ENCODE peak calls at places on chromosomes 4 and X, in eight cellular contexts. D, X, K, A, F, B, V and Y are unnamed samples.

GRCh38 chr4:40375090-40375489 is 40.0 kb downstream of the CHRNA9 start:
- ATAC-seq in X (no peak), A (no peak), B (no peak), D (no peak), K (no peak), F (no peak), V (no peak), Y (no peak)

GRCh38 chrX:29662101-29662500 is 553.3 kb upstream of the MAGEB2 start:
- ATAC-seq in X (no peak), B (no peak), V (no peak), A (no peak), D (no peak), F (no peak), K (no peak), Y (peak; percentile 69)

GRCh38 chr4:81481151-81481550 is 9.4 kb upstream of the RASGEF1B start:
- ATAC-seq in F (no peak), D (no peak), K (no peak), X (no peak), A (no peak), B (no peak), V (no peak), Y (no peak)

GRCh38 chr4:3440979-3441500 is 728 bp upstream of the HGFAC start:
- ATAC-seq in F (no peak), D (no peak), K (no peak), V (no peak), A (no peak), B (no peak), X (no peak), Y (no peak)

GRCh38 chrX:36844857-36845256 is 163.3 kb upstream of the FAM47C start:
- ATAC-seq in D (no peak), X (no peak), A (no peak), V (no peak), B (no peak), F (no peak), K (no peak), Y (no peak)

GRCh38 chrX:51641421-51642021 is 22.8 kb upstream of the CENPVL3 start:
- ATAC-seq in F (no peak), D (no peak), X (no peak), B (peak; percentile 33), V (no peak), A (no peak), K (no peak), Y (peak; percentile 98)

GRCh38 chrX:10457092-10457491 is 163.3 kb downstream of the MID1 start:
- ATAC-seq in D (no peak), F (no peak), B (no peak), A (no peak), X (no peak), K (no peak), V (no peak), Y (no peak)

GRCh38 chrX:119682019-119682989 is 10.7 kb downstream of the SEPTIN6 start:
- ATAC-seq in X (no peak), K (peak; percentile 28), V (no peak), F (no peak), B (peak; percentile 35), D (peak; percentile 31), A (no peak), Y (no peak)

GRCh38 chrX:135416546-135416945 is 5.2 kb upstream of the SMIM10L2A start:
- ATAC-seq in X (no peak), V (no peak), B (no peak), D (no peak), A (no peak), K (no peak), F (no peak), Y (no peak)

GRCh38 chrX:49644991-49645637 is 46.3 kb downstream of the GAGE1 start:
- ATAC-seq in D (no peak), F (peak; percentile 53), A (no peak), V (no peak), B (no peak), K (no peak), X (no peak), Y (no peak)

GRCh38 chr4:152771736-152772533 is 7.6 kb downstream of the TIGD4 start:
- ATAC-seq in B (peak; percentile 61), V (no peak), D (peak; percentile 82), A (no peak), F (no peak), K (no peak), X (no peak), Y (no peak)

GRCh38 chr4:104901438-104901837 is 245.2 kb upstream of the TET2 start:
- ATAC-seq in B (no peak), K (no peak), D (no peak), A (no peak), V (no peak), X (no peak), F (no peak), Y (peak; percentile 85)

GRCh38 chrX:139204903-139205667 is 325.5 kb upstream of the F9 start:
- ATAC-seq in X (peak; percentile 78), B (peak; percentile 53), K (no peak), F (peak; percentile 53), V (no peak), D (peak; percentile 27), A (no peak), Y (peak; percentile 60)

GRCh38 chr4:54372951-54373350 is 143.9 kb downstream of the PDGFRA start:
- ATAC-seq in K (no peak), B (no peak), D (no peak), A (no peak), X (no peak), V (no peak), F (no peak), Y (no peak)

GRCh38 chr4:142347241-142347640 is 498.9 kb downstream of the INPP4B start:
- ATAC-seq in V (no peak), X (no peak), A (no peak), B (peak; percentile 64), K (no peak), D (no peak), F (no peak), Y (no peak)

GRCh38 chrX:154384284-154384892 is 5.3 kb downstream of the EMD start:
- ATAC-seq in F (no peak), D (no peak), K (no peak), B (no peak), X (no peak), A (no peak), V (no peak), Y (no peak)

GRCh38 chr4:22987861-22988260 is 295.1 kb downstream of the GBA3 start:
- ATAC-seq in F (no peak), D (no peak), A (no peak), V (no peak), X (no peak), B (no peak), K (no peak), Y (no peak)

GRCh38 chr4:76585897-76586360 is 150.9 kb downstream of the SHROOM3 start:
- ATAC-seq in D (peak; percentile 47), K (peak; percentile 74), B (peak; percentile 55), A (peak; percentile 86), V (peak; percentile 78), F (peak; percentile 89), X (no peak), Y (no peak)

GRCh38 chr4:160276785-160277325 is 1174.0 kb downstream of the RAPGEF2 start:
- ATAC-seq in V (no peak), B (no peak), F (no peak), K (no peak), X (no peak), D (no peak), A (no peak), Y (no peak)

GRCh38 chr4:102778720-102779119 is 18.0 kb upstream of the MANBA start:
- ATAC-seq in A (peak; percentile 67), X (no peak), D (no peak), F (peak; percentile 51), B (no peak), V (no peak), K (no peak), Y (no peak)

GRCh38 chrX:14829643-14830042 is 43.2 kb downstream of the FANCB start:
- ATAC-seq in X (no peak), K (no peak), B (no peak), F (peak; percentile 68), D (no peak), A (no peak), V (no peak), Y (no peak)

GRCh38 chr4:154658680-154659402 is 46.4 kb upstream of the FGG start:
- ATAC-seq in A (no peak), X (no peak), B (no peak), K (no peak), F (no peak), D (no peak), V (no peak), Y (peak; percentile 70)

GRCh38 chr4:106238819-106239420 is 77.1 kb downstream of the TBCK start:
- ATAC-seq in D (peak; percentile 72), F (no peak), X (peak; percentile 53), V (no peak), K (no peak), A (no peak), B (peak; percentile 42), Y (peak; percentile 81)

GRCh38 chrX:20432048-20432447 is 165.3 kb upstream of the RPS6KA3 start:
- ATAC-seq in X (no peak), F (no peak), A (no peak), K (no peak), D (no peak), B (no peak), V (no peak), Y (peak; percentile 68)

GRCh38 chr4:145049241-145049640 is 48.8 kb downstream of the ANAPC10 start:
- ATAC-seq in K (no peak), V (no peak), A (no peak), X (no peak), B (no peak), D (no peak), F (no peak), Y (no peak)

GRCh38 chr4:99886146-99886545 is 8.1 kb downstream of the LAMTOR3 start:
- ATAC-seq in V (no peak), A (no peak), K (no peak), D (no peak), X (no peak), F (no peak), B (no peak), Y (no peak)

GRCh38 chrX:15946783-15947550 is 92.4 kb upstream of the AP1S2 start:
- ATAC-seq in X (no peak), B (peak; percentile 39), V (no peak), K (no peak), D (no peak), F (no peak), A (no peak), Y (peak; percentile 86)

GRCh38 chrX:56975611-56976010 is 19.7 kb downstream of the SPIN3 start:
- ATAC-seq in A (no peak), X (no peak), F (no peak), V (no peak), D (no peak), K (no peak), B (no peak), Y (peak; percentile 62)

GRCh38 chr4:87029356-87029755 is 94.5 kb downstream of the AFF1 start:
- ATAC-seq in K (no peak), B (no peak), V (peak; percentile 75), D (no peak), A (peak; percentile 82), X (peak; percentile 85), F (no peak), Y (no peak)

GRCh38 chrX:19725545-19726102 is 161.8 kb downstream of the SH3KBP1 start:
- ATAC-seq in B (peak; percentile 82), A (no peak), V (no peak), F (peak; percentile 85), K (peak; percentile 73), D (peak; percentile 78), X (no peak), Y (no peak)

GRCh38 chr4:160523236-160523635 is 1420.4 kb downstream of the RAPGEF2 start:
- ATAC-seq in V (no peak), B (no peak), D (no peak), X (no peak), F (no peak), K (no peak), A (no peak), Y (no peak)

GRCh38 chr4:17704020-17704657 is 77.3 kb downstream of the FAM184B start:
- ATAC-seq in F (no peak), K (no peak), X (no peak), B (no peak), A (no peak), D (no peak), V (no peak), Y (no peak)

GRCh38 chr4:143186634-143187033 is 1.9 kb downstream of the USP38 start:
- ATAC-seq in V (no peak), D (no peak), F (no peak), K (no peak), X (no peak), A (no peak), B (no peak), Y (no peak)

GRCh38 chr4:55358668-55359067 is 12.6 kb downstream of the SRD5A3 start:
- ATAC-seq in B (peak; percentile 58), V (no peak), F (peak; percentile 58), K (no peak), A (peak; percentile 48), D (no peak), X (peak; percentile 75), Y (peak; percentile 70)